ENCODE peak calls at places on chromosomes 13 and 19, in six cellular contexts. B, N, K, U, W and D are unnamed samples.

GRCh38 chr13:100547805-100548204 is 40.8 kb downstream of the GGACT start:
- DNase-seq in K (no peak), W (no peak), N (no peak), U (peak; percentile 68), B (no peak), D (peak; percentile 36)

GRCh38 chr19:48290923-48291700 is 21.2 kb downstream of the ZNF114 start:
- DNase-seq in W (peak; percentile 83), N (peak; percentile 81), K (peak; percentile 88), B (peak; percentile 77), U (peak; percentile 85), D (peak; percentile 86)

GRCh38 chr13:71459708-71460107 is 407.3 kb downstream of the DACH1 start:
- DNase-seq in U (no peak), B (no peak), N (no peak), W (no peak), K (no peak), D (no peak)

GRCh38 chr19:1010586-1011510 is 10.1 kb downstream of the TMEM259 start:
- DNase-seq in N (no peak), B (no peak), K (no peak), W (no peak), U (no peak), D (no peak)

GRCh38 chr19:53161123-53161522 is 2.3 kb upstream of the ZNF347 start:
- DNase-seq in N (no peak), B (no peak), K (no peak), U (no peak), W (no peak), D (no peak)

GRCh38 chr13:71395053-71395452 is 472.0 kb downstream of the DACH1 start:
- DNase-seq in N (no peak), U (no peak), K (no peak), W (no peak), B (no peak), D (no peak)

GRCh38 chr13:99777873-99778272 is 193.7 kb downstream of the ZIC5 start:
- DNase-seq in W (no peak), K (no peak), U (no peak), B (no peak), N (no peak), D (no peak)

GRCh38 chr19:5960005-5961001 is 17.6 kb downstream of the RANBP3 start:
- DNase-seq in U (no peak), W (no peak), N (no peak), B (peak; percentile 66), K (no peak), D (no peak)

GRCh38 chr13:79799049-79799448 is 318.1 kb downstream of the NDFIP2 start:
- DNase-seq in B (no peak), U (no peak), K (no peak), W (no peak), N (no peak), D (no peak)

GRCh38 chr13:102854675-102855074 is 8.8 kb downstream of the ERCC5 start:
- DNase-seq in K (no peak), B (no peak), W (no peak), U (no peak), N (no peak), D (no peak)

GRCh38 chr19:49347835-49348234 is 12.6 kb downstream of the CD37 start:
- DNase-seq in N (peak; percentile 82), K (peak; percentile 76), B (no peak), U (no peak), W (no peak), D (peak; percentile 23)

GRCh38 chr13:101612736-101613135 is 160.3 kb downstream of the ITGBL1 start:
- DNase-seq in K (no peak), W (no peak), U (no peak), B (no peak), N (no peak), D (no peak)

GRCh38 chr19:1747285-1748114 is 5.8 kb upstream of the ONECUT3 start:
- DNase-seq in U (no peak), K (peak; percentile 85), B (no peak), W (no peak), N (peak; percentile 80), D (peak; percentile 81)

GRCh38 chr13:28273919-28274318 is 135.6 kb downstream of the PAN3 start:
- DNase-seq in K (no peak), N (peak; percentile 3), B (no peak), W (no peak), U (no peak), D (no peak)

GRCh38 chr19:13526552-13526951 is 20.3 kb upstream of the CACNA1A start:
- DNase-seq in W (no peak), K (peak; percentile 70), B (no peak), N (peak; percentile 18), U (no peak), D (no peak)

GRCh38 chr19:31534786-31535185 is 185.6 kb upstream of the TSHZ3 start:
- DNase-seq in U (no peak), B (no peak), K (no peak), W (no peak), N (no peak), D (no peak)

GRCh38 chr13:43546821-43547220 is 240.0 kb downstream of the ENOX1 start:
- DNase-seq in N (no peak), U (no peak), W (no peak), B (no peak), K (no peak), D (no peak)

GRCh38 chr13:71879129-71879535 is 12.1 kb upstream of the DACH1 start:
- DNase-seq in B (peak; percentile 11), W (no peak), N (peak; percentile 27), U (no peak), K (peak; percentile 36), D (peak; percentile 61)

GRCh38 chr19:55179570-55180484 is at the start of gene SYT5:
- DNase-seq in B (no peak), W (no peak), K (peak; percentile 69), N (no peak), U (no peak), D (peak; percentile 78)

GRCh38 chr19:16386619-16387240 is 62.1 kb downstream of the KLF2 start:
- DNase-seq in B (no peak), N (peak; percentile 69), U (no peak), W (no peak), K (peak; percentile 71), D (peak; percentile 72)

GRCh38 chr19:10736916-10737551 is 19.2 kb downstream of the DNM2 start:
- DNase-seq in B (no peak), U (no peak), W (peak; percentile 70), K (no peak), N (no peak), D (no peak)

GRCh38 chr13:32538621-32539246 is at the start of gene N4BP2L2:
- DNase-seq in U (peak; percentile 97), W (peak; percentile 95), N (peak; percentile 99), B (peak; percentile 97), K (peak; percentile 95), D (peak; percentile 97)

GRCh38 chr13:32538234-32538620 is 368 bp downstream of the N4BP2L2 start:
- DNase-seq in B (peak; percentile 44), K (no peak), W (peak; percentile 56), N (peak; percentile 62), U (peak; percentile 72), D (peak; percentile 54)

GRCh38 chr13:32537580-32538233 is 888 bp downstream of the N4BP2L2 start:
- DNase-seq in U (peak; percentile 73), N (no peak), K (peak; percentile 29), B (peak; percentile 32), W (peak; percentile 65), D (peak; percentile 40)

GRCh38 chr13:32535140-32535539 is 3.5 kb downstream of the N4BP2L2 start:
- DNase-seq in U (no peak), K (no peak), W (no peak), N (peak; percentile 7), B (no peak), D (no peak)

GRCh38 chr13:32535748-32536147 is 2.8 kb downstream of the N4BP2L2 start:
- DNase-seq in K (no peak), N (no peak), B (no peak), U (no peak), W (no peak), D (no peak)
- H3K27ac ChIP-seq in K (no peak overlapping the region), N (no peak overlapping the region), B (peak overlapping the region; percentile 31), U (no peak overlapping the region), W (no peak overlapping the region), D (no peak overlapping the region)

GRCh38 chr13:52405767-52406494 is at the start of gene THSD1:
- DNase-seq in K (peak; percentile 55), N (peak; percentile 41), B (peak; percentile 83), U (peak; percentile 71), W (peak; percentile 69), D (peak; percentile 45)
- H3K27ac ChIP-seq in K (no peak within 1 kb of the TSS), N (no peak within 1 kb of the TSS), B (peak within 1 kb of the TSS; percentile 76), U (peak within 1 kb of the TSS; percentile 37), W (peak within 1 kb of the TSS; percentile 77), D (no peak within 1 kb of the TSS)

GRCh38 chr19:35744335-35744687 is 907 bp downstream of the U2AF1L4 start:
- DNase-seq in B (no peak), K (no peak), U (no peak), W (no peak), N (no peak), D (no peak)

GRCh38 chr19:35740423-35741215 is 1.6 kb downstream of the IGFLR1 start:
- DNase-seq in W (peak; percentile 99), B (peak; percentile 98), N (peak; percentile 93), K (peak; percentile 98), U (peak; percentile 99), D (peak; percentile 99)

GRCh38 chr19:35741216-35741541 is 1.1 kb downstream of the IGFLR1 start:
- DNase-seq in B (no peak), K (no peak), U (no peak), W (no peak), N (no peak), D (no peak)

GRCh38 chr19:35743640-35744306 is 1.4 kb downstream of the U2AF1L4 start:
- DNase-seq in W (no peak), K (no peak), N (no peak), B (no peak), U (no peak), D (no peak)

GRCh38 chr19:35742121-35742724 is at the start of gene IGFLR1:
- DNase-seq in W (no peak), U (no peak), B (no peak), K (no peak), N (no peak), D (no peak)
- H3K27ac ChIP-seq in W (peak within 1 kb of the TSS; percentile 88), U (peak within 1 kb of the TSS; percentile 90), B (peak within 1 kb of the TSS; percentile 55), K (no peak within 1 kb of the TSS), N (no peak within 1 kb of the TSS), D (peak within 1 kb of the TSS; percentile 41)

DNA sequence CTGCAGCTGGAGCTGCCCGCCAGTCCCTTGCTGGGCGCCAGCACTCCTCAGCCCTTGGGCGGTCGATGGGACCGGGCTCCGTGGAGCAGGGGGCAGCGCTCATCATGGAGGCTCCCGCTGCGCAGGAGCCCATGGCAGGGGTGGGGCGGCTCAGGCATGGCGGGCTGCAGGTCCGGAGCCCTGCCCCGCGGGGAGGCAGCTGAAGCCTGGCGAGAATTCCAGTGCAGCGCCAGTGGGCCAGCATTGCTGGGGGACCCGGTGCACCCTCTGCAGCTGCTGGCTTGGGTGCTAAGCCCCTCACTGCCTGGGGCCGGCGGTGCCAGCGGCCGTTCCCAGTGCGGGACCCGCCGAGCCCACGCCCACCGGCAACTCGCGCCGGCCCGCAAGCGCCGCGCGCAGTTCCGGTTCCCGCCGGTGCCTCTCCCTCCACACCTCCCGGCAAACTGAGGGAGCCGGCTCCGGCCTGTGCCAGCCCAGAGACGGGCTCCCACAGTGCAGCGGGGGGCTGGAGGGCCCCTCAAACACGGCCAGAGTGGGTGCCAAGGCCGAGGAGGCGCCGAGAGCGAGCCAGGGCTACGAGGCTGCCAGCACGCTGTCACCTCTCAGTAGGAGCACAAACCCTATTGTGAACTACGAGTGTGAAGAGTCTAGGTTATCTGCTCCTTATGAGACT is 687.1 kb downstream of the PCDH17 start:
- DNase-seq in U (no peak), N (no peak), K (no peak), W (no peak), B (no peak), D (no peak)
- H3K27ac ChIP-seq in U (no peak overlapping the region), N (no peak overlapping the region), K (no peak overlapping the region), W (no peak overlapping the region), B (no peak overlapping the region), D (no peak overlapping the region)